ENCODE peak calls at places on chromosomes 16 and 17, in ten cellular contexts. One of them, this sample, is unnamed.

GRCh38 chr16:877242-878065 is 76.9 kb upstream of the GNG13 start:
- DNase-seq in mucosa of descending colon: peak
- DNase-seq in AG04449: no peak
- DNase-seq in endothelial cell: no peak
- DNase-seq in natural killer cell: no peak
- DNase-seq in cardiac fibroblast: no peak
- DNase-seq in IMR-90: no peak
- DNase-seq in cardiac muscle cell: no peak
- DNase-seq in HFFc6: no peak
- DNase-seq in testis: no peak
- DNase-seq in this sample: no peak

GRCh38 chr16:31301708-31302400 is 42.1 kb downstream of the ITGAM start:
- DNase-seq in mucosa of descending colon: peak
- DNase-seq in AG04449: no peak
- DNase-seq in endothelial cell: no peak
- DNase-seq in natural killer cell: no peak
- DNase-seq in cardiac fibroblast: peak
- DNase-seq in IMR-90: no peak
- DNase-seq in cardiac muscle cell: no peak
- DNase-seq in HFFc6: peak
- DNase-seq in testis: no peak
- DNase-seq in this sample: no peak

GRCh38 chr17:42075789-42076188 is 22.5 kb downstream of the ZNF385C start:
- DNase-seq in mucosa of descending colon: no peak
- DNase-seq in AG04449: no peak
- DNase-seq in endothelial cell: no peak
- DNase-seq in natural killer cell: no peak
- DNase-seq in cardiac fibroblast: no peak
- DNase-seq in IMR-90: no peak
- DNase-seq in cardiac muscle cell: no peak
- DNase-seq in HFFc6: no peak
- DNase-seq in testis: no peak
- DNase-seq in this sample: no peak

GRCh38 chr17:60077672-60078519 is 825 bp downstream of the HEATR6 start:
- DNase-seq in mucosa of descending colon: no peak
- DNase-seq in AG04449: no peak
- DNase-seq in endothelial cell: no peak
- DNase-seq in natural killer cell: no peak
- DNase-seq in cardiac fibroblast: peak
- DNase-seq in IMR-90: no peak
- DNase-seq in cardiac muscle cell: no peak
- DNase-seq in HFFc6: no peak
- DNase-seq in testis: no peak
- DNase-seq in this sample: no peak

GRCh38 chr16:3819741-3820724 is 60.5 kb downstream of the CREBBP start:
- DNase-seq in mucosa of descending colon: peak
- DNase-seq in AG04449: peak
- DNase-seq in endothelial cell: no peak
- DNase-seq in natural killer cell: no peak
- DNase-seq in cardiac fibroblast: peak
- DNase-seq in IMR-90: peak
- DNase-seq in cardiac muscle cell: peak
- DNase-seq in HFFc6: peak
- DNase-seq in testis: peak
- DNase-seq in this sample: no peak

GRCh38 chr16:2897110-2897509 is 14.1 kb downstream of the FLYWCH2 start:
- DNase-seq in mucosa of descending colon: no peak
- DNase-seq in AG04449: no peak
- DNase-seq in endothelial cell: no peak
- DNase-seq in natural killer cell: no peak
- DNase-seq in cardiac fibroblast: no peak
- DNase-seq in IMR-90: peak
- DNase-seq in cardiac muscle cell: no peak
- DNase-seq in HFFc6: no peak
- DNase-seq in testis: no peak
- DNase-seq in this sample: peak

GRCh38 chr17:77608431-77608830 is 350.1 kb upstream of the TNRC6C start:
- DNase-seq in mucosa of descending colon: no peak
- DNase-seq in AG04449: no peak
- DNase-seq in endothelial cell: no peak
- DNase-seq in natural killer cell: no peak
- DNase-seq in cardiac fibroblast: no peak
- DNase-seq in IMR-90: no peak
- DNase-seq in cardiac muscle cell: no peak
- DNase-seq in HFFc6: no peak
- DNase-seq in testis: no peak
- DNase-seq in this sample: no peak

GRCh38 chr17:78573955-78574354 is 3.2 kb downstream of the DNAH17 start:
- DNase-seq in mucosa of descending colon: no peak
- DNase-seq in AG04449: no peak
- DNase-seq in endothelial cell: no peak
- DNase-seq in natural killer cell: no peak
- DNase-seq in cardiac fibroblast: no peak
- DNase-seq in IMR-90: no peak
- DNase-seq in cardiac muscle cell: no peak
- DNase-seq in HFFc6: no peak
- DNase-seq in testis: no peak
- DNase-seq in this sample: no peak

GRCh38 chr17:78289802-78290363 is 58.5 kb downstream of the TMEM235 start:
- DNase-seq in mucosa of descending colon: peak
- DNase-seq in AG04449: peak
- DNase-seq in endothelial cell: peak
- DNase-seq in natural killer cell: peak
- DNase-seq in cardiac fibroblast: peak
- DNase-seq in IMR-90: peak
- DNase-seq in cardiac muscle cell: peak
- DNase-seq in HFFc6: peak
- DNase-seq in testis: peak
- DNase-seq in this sample: peak

GRCh38 chr17:69900101-69900500 is 174.9 kb upstream of the KCNJ16 start:
- DNase-seq in mucosa of descending colon: no peak
- DNase-seq in AG04449: no peak
- DNase-seq in endothelial cell: no peak
- DNase-seq in natural killer cell: no peak
- DNase-seq in cardiac fibroblast: no peak
- DNase-seq in IMR-90: no peak
- DNase-seq in cardiac muscle cell: no peak
- DNase-seq in HFFc6: no peak
- DNase-seq in testis: no peak
- DNase-seq in this sample: no peak

GRCh38 chr17:68613739-68614298 is 12.7 kb upstream of the FAM20A start:
- DNase-seq in mucosa of descending colon: peak
- DNase-seq in AG04449: no peak
- DNase-seq in endothelial cell: peak
- DNase-seq in natural killer cell: no peak
- DNase-seq in cardiac fibroblast: peak
- DNase-seq in IMR-90: no peak
- DNase-seq in cardiac muscle cell: peak
- DNase-seq in HFFc6: no peak
- DNase-seq in testis: peak
- DNase-seq in this sample: peak

GRCh38 chr16:72482695-72483094 is 310.7 kb upstream of the PMFBP1 start:
- DNase-seq in mucosa of descending colon: no peak
- DNase-seq in AG04449: no peak
- DNase-seq in endothelial cell: no peak
- DNase-seq in natural killer cell: no peak
- DNase-seq in cardiac fibroblast: no peak
- DNase-seq in IMR-90: no peak
- DNase-seq in cardiac muscle cell: no peak
- DNase-seq in HFFc6: no peak
- DNase-seq in testis: no peak
- DNase-seq in this sample: peak

GRCh38 chr17:44144966-44145739 is 3.4 kb downstream of the HROB start:
- DNase-seq in mucosa of descending colon: no peak
- DNase-seq in AG04449: peak
- DNase-seq in endothelial cell: no peak
- DNase-seq in natural killer cell: no peak
- DNase-seq in cardiac fibroblast: peak
- DNase-seq in IMR-90: peak
- DNase-seq in cardiac muscle cell: peak
- DNase-seq in HFFc6: no peak
- DNase-seq in testis: no peak
- DNase-seq in this sample: no peak

GRCh38 chr17:71846561-71846960 is 274.3 kb upstream of the SOX9 start:
- DNase-seq in mucosa of descending colon: no peak
- DNase-seq in AG04449: no peak
- DNase-seq in endothelial cell: no peak
- DNase-seq in natural killer cell: no peak
- DNase-seq in cardiac fibroblast: no peak
- DNase-seq in IMR-90: no peak
- DNase-seq in cardiac muscle cell: no peak
- DNase-seq in HFFc6: no peak
- DNase-seq in testis: no peak
- DNase-seq in this sample: no peak

GRCh38 chr16:56657555-56658430 is at the start of gene MT1F:
- DNase-seq in mucosa of descending colon: peak
- DNase-seq in AG04449: no peak
- DNase-seq in endothelial cell: no peak
- DNase-seq in natural killer cell: peak
- DNase-seq in cardiac fibroblast: peak
- DNase-seq in IMR-90: peak
- DNase-seq in cardiac muscle cell: peak
- DNase-seq in HFFc6: no peak
- DNase-seq in testis: peak
- DNase-seq in this sample: peak

GRCh38 chr16:53908731-53909130 is 204.8 kb downstream of the FTO start:
- DNase-seq in mucosa of descending colon: no peak
- DNase-seq in AG04449: no peak
- DNase-seq in endothelial cell: no peak
- DNase-seq in natural killer cell: no peak
- DNase-seq in cardiac fibroblast: peak
- DNase-seq in IMR-90: peak
- DNase-seq in cardiac muscle cell: no peak
- DNase-seq in HFFc6: no peak
- DNase-seq in testis: no peak
- DNase-seq in this sample: no peak

GRCh38 chr17:6021627-6022026 is 48.6 kb upstream of the WSCD1 start:
- DNase-seq in mucosa of descending colon: no peak
- DNase-seq in AG04449: no peak
- DNase-seq in endothelial cell: no peak
- DNase-seq in natural killer cell: no peak
- DNase-seq in cardiac fibroblast: no peak
- DNase-seq in IMR-90: no peak
- DNase-seq in cardiac muscle cell: no peak
- DNase-seq in HFFc6: no peak
- DNase-seq in testis: no peak
- DNase-seq in this sample: no peak

GRCh38 chr17:13000561-13000960 is 17.3 kb downstream of the ELAC2 start:
- DNase-seq in mucosa of descending colon: no peak
- DNase-seq in AG04449: no peak
- DNase-seq in endothelial cell: no peak
- DNase-seq in natural killer cell: no peak
- DNase-seq in cardiac fibroblast: no peak
- DNase-seq in IMR-90: no peak
- DNase-seq in cardiac muscle cell: no peak
- DNase-seq in HFFc6: no peak
- DNase-seq in testis: no peak
- DNase-seq in this sample: no peak

GRCh38 chr16:13343981-13344380 is 442.6 kb downstream of the SHISA9 start:
- DNase-seq in mucosa of descending colon: no peak
- DNase-seq in AG04449: no peak
- DNase-seq in endothelial cell: no peak
- DNase-seq in natural killer cell: no peak
- DNase-seq in cardiac fibroblast: no peak
- DNase-seq in IMR-90: no peak
- DNase-seq in cardiac muscle cell: no peak
- DNase-seq in HFFc6: no peak
- DNase-seq in testis: no peak
- DNase-seq in this sample: no peak

GRCh38 chr16:3662601-3663000 is 8.1 kb downstream of the DNASE1 start:
- DNase-seq in mucosa of descending colon: no peak
- DNase-seq in AG04449: no peak
- DNase-seq in endothelial cell: no peak
- DNase-seq in natural killer cell: no peak
- DNase-seq in cardiac fibroblast: no peak
- DNase-seq in IMR-90: no peak
- DNase-seq in cardiac muscle cell: no peak
- DNase-seq in HFFc6: no peak
- DNase-seq in testis: no peak
- DNase-seq in this sample: no peak

GRCh38 chr17:6394055-6394454 is 40.9 kb downstream of the AIPL1 start:
- DNase-seq in mucosa of descending colon: no peak
- DNase-seq in AG04449: no peak
- DNase-seq in endothelial cell: no peak
- DNase-seq in natural killer cell: no peak
- DNase-seq in cardiac fibroblast: no peak
- DNase-seq in IMR-90: no peak
- DNase-seq in cardiac muscle cell: no peak
- DNase-seq in HFFc6: no peak
- DNase-seq in testis: no peak
- DNase-seq in this sample: no peak

GRCh38 chr17:76447931-76448652 is 4.9 kb downstream of the UBE2O start:
- DNase-seq in mucosa of descending colon: no peak
- DNase-seq in AG04449: no peak
- DNase-seq in endothelial cell: no peak
- DNase-seq in natural killer cell: no peak
- DNase-seq in cardiac fibroblast: no peak
- DNase-seq in IMR-90: peak
- DNase-seq in cardiac muscle cell: peak
- DNase-seq in HFFc6: peak
- DNase-seq in testis: no peak
- DNase-seq in this sample: no peak
- TF ChIP-seq CTCF in mucosa of descending colon: no peak
- TF ChIP-seq CTCF in AG04449: no peak
- TF ChIP-seq CTCF in endothelial cell: no peak
- TF ChIP-seq CTCF in natural killer cell: no peak
- TF ChIP-seq CTCF in cardiac fibroblast: no peak
- TF ChIP-seq CTCF in IMR-90: no peak
- TF ChIP-seq CTCF in cardiac muscle cell: no peak
- TF ChIP-seq CTCF in HFFc6: no peak
- TF ChIP-seq CTCF in testis: no peak
- TF ChIP-seq CTCF in this sample: no peak

GRCh38 chr17:80507965-80508364 is 31.6 kb upstream of the NPTX1 start:
- DNase-seq in mucosa of descending colon: no peak
- DNase-seq in AG04449: no peak
- DNase-seq in endothelial cell: no peak
- DNase-seq in natural killer cell: no peak
- DNase-seq in cardiac fibroblast: no peak
- DNase-seq in IMR-90: no peak
- DNase-seq in cardiac muscle cell: no peak
- DNase-seq in HFFc6: no peak
- DNase-seq in testis: no peak
- DNase-seq in this sample: no peak
- TF ChIP-seq CTCF in mucosa of descending colon: no peak
- TF ChIP-seq CTCF in AG04449: no peak
- TF ChIP-seq CTCF in endothelial cell: no peak
- TF ChIP-seq CTCF in natural killer cell: no peak
- TF ChIP-seq CTCF in cardiac fibroblast: no peak
- TF ChIP-seq CTCF in IMR-90: no peak
- TF ChIP-seq CTCF in cardiac muscle cell: no peak
- TF ChIP-seq CTCF in HFFc6: no peak
- TF ChIP-seq CTCF in testis: no peak
- TF ChIP-seq CTCF in this sample: no peak

GRCh38 chr17:28720247-28720996 is 637 bp downstream of the RPL23A start:
- DNase-seq in mucosa of descending colon: no peak
- DNase-seq in AG04449: no peak
- DNase-seq in endothelial cell: no peak
- DNase-seq in natural killer cell: no peak
- DNase-seq in cardiac fibroblast: no peak
- DNase-seq in IMR-90: no peak
- DNase-seq in cardiac muscle cell: no peak
- DNase-seq in HFFc6: no peak
- DNase-seq in testis: no peak
- DNase-seq in this sample: no peak
- TF ChIP-seq CTCF in mucosa of descending colon: no peak
- TF ChIP-seq CTCF in AG04449: no peak
- TF ChIP-seq CTCF in endothelial cell: peak
- TF ChIP-seq CTCF in natural killer cell: no peak
- TF ChIP-seq CTCF in cardiac fibroblast: peak
- TF ChIP-seq CTCF in IMR-90: peak
- TF ChIP-seq CTCF in cardiac muscle cell: peak
- TF ChIP-seq CTCF in HFFc6: peak
- TF ChIP-seq CTCF in testis: no peak
- TF ChIP-seq CTCF in this sample: no peak

GRCh38 chr17:38672788-38673713 is 1.7 kb downstream of the EPOP start:
- DNase-seq in mucosa of descending colon: no peak
- DNase-seq in AG04449: no peak
- DNase-seq in endothelial cell: no peak
- DNase-seq in natural killer cell: no peak
- DNase-seq in cardiac fibroblast: no peak
- DNase-seq in IMR-90: no peak
- DNase-seq in cardiac muscle cell: no peak
- DNase-seq in HFFc6: no peak
- DNase-seq in testis: no peak
- DNase-seq in this sample: no peak
- TF ChIP-seq CTCF in mucosa of descending colon: no peak
- TF ChIP-seq CTCF in AG04449: no peak
- TF ChIP-seq CTCF in endothelial cell: no peak
- TF ChIP-seq CTCF in natural killer cell: no peak
- TF ChIP-seq CTCF in cardiac fibroblast: no peak
- TF ChIP-seq CTCF in IMR-90: no peak
- TF ChIP-seq CTCF in cardiac muscle cell: no peak
- TF ChIP-seq CTCF in HFFc6: no peak
- TF ChIP-seq CTCF in testis: no peak
- TF ChIP-seq CTCF in this sample: no peak